ENCODE peak calls at places on chromosomes 6 and 20, in nine cellular contexts. C is DMS53; N is NCI-H1105 treated with DMSO at 0.1 percent for 48 hours; U is psoas muscle; F is stimulated activated CD4-positive, alpha-beta T cell treated with anti-CD3 and anti-CD28 coated beads, Interleukin-1b, Interleukin-23, amount 100 ng/mL, for 4 hours; K is head of caudate nucleus; W is CD4-positive, alpha-beta T cell; P is activated CD4-positive, CD25-positive, alpha-beta regulatory T cell; S is RPMI7951. Q is an unnamed sample.
A peak's percentile ranks its signal among the peaks of the same experiment; 100 is the strongest.

GRCh38 chr6:37140145-37140544 is 29.8 kb upstream of the PIM1 start:
- DNase-seq in N (no peak), W (no peak), U (no peak), K (no peak), P (no peak), S (no peak), F (no peak), C (no peak), Q (no peak)

GRCh38 chr6:30810813-30811329 is 66.5 kb upstream of the IER3 start:
- DNase-seq in P (no peak), C (no peak), F (peak; percentile 66), S (no peak), N (no peak), U (no peak), K (no peak), W (no peak), Q (no peak)

GRCh38 chr6:78619016-78619415 is 248.3 kb upstream of the IRAK1BP1 start:
- DNase-seq in U (no peak), N (peak; percentile 14), W (no peak), F (no peak), S (peak; percentile 49), C (no peak), P (no peak), K (no peak), Q (no peak)

GRCh38 chr6:127446356-127446755 is 12.8 kb downstream of the KIAA0408 start:
- DNase-seq in P (no peak), N (no peak), C (no peak), U (no peak), S (no peak), F (no peak), K (no peak), W (no peak), Q (no peak)

GRCh38 chr6:91895592-91895991 is 1308.7 kb upstream of the MAP3K7 start:
- DNase-seq in S (no peak), C (no peak), U (no peak), F (no peak), W (no peak), N (no peak), P (no peak), K (no peak), Q (no peak)

GRCh38 chr6:133590814-133591213 is 298.1 kb upstream of the TCF21 start:
- DNase-seq in F (no peak), S (no peak), W (no peak), N (no peak), C (peak; percentile 39), U (no peak), K (no peak), P (no peak), Q (no peak)

GRCh38 chr6:136307351-136307750 is 17.7 kb upstream of the BCLAF1 start:
- DNase-seq in K (no peak), C (no peak), U (no peak), P (no peak), N (no peak), W (no peak), S (no peak), F (no peak), Q (no peak)

GRCh38 chr20:62978559-62978938 is 26.0 kb downstream of the SLC17A9 start:
- DNase-seq in C (no peak), N (no peak), K (no peak), W (no peak), F (no peak), U (no peak), P (no peak), S (no peak), Q (no peak)

GRCh38 chr6:158060447-158061360 is 79.0 kb downstream of the SYNJ2 start:
- DNase-seq in C (peak; percentile 89), S (peak; percentile 97), F (no peak), N (peak; percentile 84), W (no peak), K (peak; percentile 54), U (peak; percentile 92), P (no peak), Q (no peak)

Q was measured in H1.